ENCODE peak calls at places on chromosome 1, in four cellular contexts. B, W, U and G are unnamed samples.
A peak's percentile ranks its signal among the peaks of the same experiment; 100 is the strongest.

GRCh38 chr1:37478890-37479254 is 4.5 kb downstream of the ZC3H12A start:
- DNase-seq in B (peak; percentile 50), W (no peak), U (no peak), G (no peak)

GRCh38 chr1:209411491-209411929 is 172.0 kb upstream of the CAMK1G start:
- DNase-seq in U (no peak), W (no peak), B (peak; percentile 41), G (no peak)

GRCh38 chr1:156444407-156445001 is 56.1 kb downstream of the MEF2D start:
- DNase-seq in U (no peak), B (no peak), W (peak; percentile 77), G (no peak)

GRCh38 chr1:201538618-201539551 is at the start of gene NAV1:
- DNase-seq in W (peak; percentile 85), U (peak; percentile 80), B (peak; percentile 75), G (peak; percentile 74)

GRCh38 chr1:160307455-160307854 is 22.5 kb upstream of the PEX19 start:
- DNase-seq in U (peak; percentile 56), W (peak; percentile 31), B (no peak), G (peak; percentile 86)

GRCh38 chr1:3566951-3567350 is 44.4 kb downstream of the MEGF6 start:
- DNase-seq in U (no peak), W (no peak), B (no peak), G (no peak)

GRCh38 chr1:217482356-217483102 is 148.4 kb downstream of the GPATCH2 start:
- DNase-seq in U (no peak), B (peak; percentile 93), W (no peak), G (no peak)

GRCh38 chr1:117857434-117857833 is 72.0 kb downstream of the GDAP2 start:
- DNase-seq in U (no peak), B (peak; percentile 4), W (peak; percentile 76), G (no peak)

GRCh38 chr1:93114403-93114802 is 35.3 kb downstream of the MTF2 start:
- DNase-seq in W (no peak), U (no peak), B (peak; percentile 50), G (no peak)

GRCh38 chr1:70567167-70567566 is 156.1 kb downstream of the CTH start:
- DNase-seq in B (no peak), W (no peak), U (no peak), G (no peak)

GRCh38 chr1:8598060-8598724 is 219.2 kb downstream of the RERE start:
- DNase-seq in U (no peak), B (peak; percentile 78), W (peak; percentile 57), G (no peak)

GRCh38 chr1:51303751-51304196 is 26.6 kb downstream of the TTC39A start:
- DNase-seq in B (peak; percentile 66), U (no peak), W (no peak), G (no peak)

GRCh38 chr1:160192234-160192633 is 1.9 kb downstream of the CASQ1 start:
- DNase-seq in W (peak; percentile 82), B (no peak), U (no peak), G (no peak)

GRCh38 chr1:180791806-180792205 is 120.9 kb upstream of the KIAA1614 start:
- DNase-seq in B (peak; percentile 17), W (no peak), U (no peak), G (no peak)
- H3K56ac ChIP-seq in B (no peak overlapping the region), W (no peak overlapping the region), U (no peak overlapping the region), G (no peak overlapping the region)

GRCh38 chr1:234760303-234760723 is 150.3 kb upstream of the IRF2BP2 start:
- DNase-seq in W (peak; percentile 94), B (no peak), U (no peak), G (peak; percentile 68)
- H4K8ac ChIP-seq in W (no peak overlapping the region), B (peak overlapping the region; percentile 40), U (peak overlapping the region; percentile 46), G (no peak overlapping the region)

GRCh38 chr1:178868700-178869099 is 2.2 kb downstream of the ANGPTL1 start:
- DNase-seq in B (no peak), W (no peak), U (no peak), G (no peak)

GRCh38 chr1:178864326-178864725 is 6.6 kb downstream of the ANGPTL1 start:
- DNase-seq in W (no peak), B (peak; percentile 10), U (no peak), G (no peak)

GRCh38 chr1:178869114-178869697 is 1.7 kb downstream of the ANGPTL1 start:
- DNase-seq in W (peak; percentile 38), B (peak; percentile 63), U (no peak), G (no peak)

GRCh38 chr1:178870944-178871343 is at the start of gene ANGPTL1:
- DNase-seq in U (no peak), B (peak; percentile 73), W (peak; percentile 40), G (no peak)

DNA sequence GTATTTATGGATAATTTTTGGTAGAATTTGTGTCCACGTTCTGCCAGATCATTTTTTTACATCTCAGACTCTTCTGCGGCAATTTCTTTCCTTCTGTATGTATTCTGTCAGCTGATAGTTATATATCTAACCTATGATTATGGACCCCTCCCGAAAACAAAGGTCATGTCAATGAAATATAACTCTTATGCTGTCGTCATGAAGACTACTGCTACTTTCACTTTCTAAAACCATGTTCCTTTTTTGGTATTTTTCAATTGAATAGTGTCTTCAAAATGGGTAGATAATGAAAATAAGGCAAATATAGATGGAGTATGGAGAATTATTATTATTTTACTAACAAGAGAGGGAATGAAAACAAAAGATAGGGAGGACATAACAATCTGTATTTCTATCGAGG is 3.2 kb downstream of the ANGPTL1 start:
- DNase-seq in U (no peak), B (peak; percentile 4), W (no peak), G (no peak)
- H3K27ac ChIP-seq in U (no peak overlapping the region), B (no peak overlapping the region), W (no peak overlapping the region), G (no peak overlapping the region)

GRCh38 chr1:243912347-243912746 is 62.3 kb upstream of the AKT3 start:
- DNase-seq in U (no peak), W (no peak), B (no peak), G (no peak)
- H3K56ac ChIP-seq in U (no peak overlapping the region), W (no peak overlapping the region), B (no peak overlapping the region), G (no peak overlapping the region)

DNA sequence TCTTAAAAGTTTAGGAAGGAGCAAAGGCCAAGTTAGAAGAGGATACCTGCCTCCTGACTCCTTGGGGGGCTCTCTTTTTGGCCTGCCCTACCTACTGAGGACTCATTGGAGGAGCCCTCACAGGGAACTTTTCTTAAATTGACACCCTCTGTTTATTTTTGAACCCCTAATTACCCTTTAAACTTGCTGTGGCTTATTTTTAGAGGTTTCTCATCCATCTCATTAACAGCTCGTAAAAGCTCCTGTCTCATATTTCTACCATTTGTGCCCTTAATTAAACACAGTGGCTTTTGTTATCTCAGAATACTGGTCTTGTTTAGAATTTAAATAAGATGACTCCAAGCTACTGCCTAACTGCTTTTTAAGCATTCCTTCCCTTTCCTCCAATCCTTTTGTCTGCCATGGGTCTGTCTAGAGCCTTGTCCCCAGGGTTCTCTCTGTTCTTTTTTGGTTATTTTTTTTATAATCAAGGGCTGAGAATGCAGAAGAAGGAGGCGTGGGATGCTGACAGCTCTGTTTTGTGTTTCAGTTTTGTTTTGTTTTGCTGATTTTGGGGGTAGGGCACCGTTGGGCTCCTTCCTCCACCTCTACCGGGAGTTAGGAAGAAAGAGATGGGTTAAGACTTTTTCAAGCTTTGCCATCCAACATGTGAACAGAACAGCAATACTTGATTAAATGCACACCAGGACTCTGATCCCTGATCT is 78.0 kb downstream of the SYT6 start:
- DNase-seq in U (no peak), B (no peak), W (no peak), G (peak; percentile 44)
- H4K8ac ChIP-seq in U (no peak overlapping the region), B (no peak overlapping the region), W (no peak overlapping the region), G (no peak overlapping the region)

DNA sequence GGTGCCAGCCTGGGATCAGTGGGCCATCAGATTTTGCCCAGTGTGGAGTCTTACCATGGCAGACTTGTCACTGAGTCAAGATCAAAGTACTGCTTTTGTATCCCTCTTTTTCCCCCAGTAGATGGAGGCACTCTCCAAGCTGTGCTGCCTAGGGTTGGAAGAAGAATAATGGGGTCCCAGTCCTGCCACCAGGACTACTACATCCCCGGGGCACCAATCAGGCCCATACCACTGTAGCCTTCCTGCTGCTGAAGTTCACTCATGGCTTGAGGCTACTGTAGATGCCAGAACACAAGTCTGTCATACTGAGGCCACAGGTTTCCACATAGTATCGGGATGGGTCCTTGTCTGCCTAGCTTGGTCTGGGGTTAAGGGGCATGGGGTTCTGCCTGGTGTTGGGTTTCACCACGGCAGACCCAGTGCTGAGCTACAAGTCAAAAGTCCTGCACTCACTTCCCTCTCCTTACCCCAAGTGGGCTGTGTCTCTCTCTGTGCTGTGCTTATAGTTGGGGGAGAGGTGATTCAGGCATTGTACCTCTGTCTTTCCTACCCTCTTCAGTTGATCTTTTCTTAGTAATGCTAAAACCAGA is 53.4 kb downstream of the PKN2 start:
- DNase-seq in B (no peak), U (no peak), W (peak; percentile 41), G (peak; percentile 32)
- H3K27ac ChIP-seq in B (no peak overlapping the region), U (no peak overlapping the region), W (no peak overlapping the region), G (no peak overlapping the region)

GRCh38 chr1:172647987-172648386 is 10.9 kb upstream of the FASLG start:
- DNase-seq in U (no peak), B (no peak), W (no peak), G (no peak)
- H3K56ac ChIP-seq in U (no peak overlapping the region), B (no peak overlapping the region), W (no peak overlapping the region), G (no peak overlapping the region)

GRCh38 chr1:79264285-79264684 is 257.8 kb upstream of the ADGRL4 start:
- DNase-seq in U (no peak), B (no peak), W (no peak), G (no peak)

GRCh38 chr1:79262745-79263258 is 256.3 kb upstream of the ADGRL4 start:
- DNase-seq in B (no peak), U (no peak), W (peak; percentile 82), G (peak; percentile 45)

GRCh38 chr1:79264975-79265818 is 258.7 kb upstream of the ADGRL4 start:
- DNase-seq in B (no peak), W (no peak), U (no peak), G (no peak)

GRCh38 chr1:79255421-79255820 is 248.9 kb upstream of the ADGRL4 start:
- DNase-seq in U (no peak), B (no peak), W (no peak), G (no peak)

DNA sequence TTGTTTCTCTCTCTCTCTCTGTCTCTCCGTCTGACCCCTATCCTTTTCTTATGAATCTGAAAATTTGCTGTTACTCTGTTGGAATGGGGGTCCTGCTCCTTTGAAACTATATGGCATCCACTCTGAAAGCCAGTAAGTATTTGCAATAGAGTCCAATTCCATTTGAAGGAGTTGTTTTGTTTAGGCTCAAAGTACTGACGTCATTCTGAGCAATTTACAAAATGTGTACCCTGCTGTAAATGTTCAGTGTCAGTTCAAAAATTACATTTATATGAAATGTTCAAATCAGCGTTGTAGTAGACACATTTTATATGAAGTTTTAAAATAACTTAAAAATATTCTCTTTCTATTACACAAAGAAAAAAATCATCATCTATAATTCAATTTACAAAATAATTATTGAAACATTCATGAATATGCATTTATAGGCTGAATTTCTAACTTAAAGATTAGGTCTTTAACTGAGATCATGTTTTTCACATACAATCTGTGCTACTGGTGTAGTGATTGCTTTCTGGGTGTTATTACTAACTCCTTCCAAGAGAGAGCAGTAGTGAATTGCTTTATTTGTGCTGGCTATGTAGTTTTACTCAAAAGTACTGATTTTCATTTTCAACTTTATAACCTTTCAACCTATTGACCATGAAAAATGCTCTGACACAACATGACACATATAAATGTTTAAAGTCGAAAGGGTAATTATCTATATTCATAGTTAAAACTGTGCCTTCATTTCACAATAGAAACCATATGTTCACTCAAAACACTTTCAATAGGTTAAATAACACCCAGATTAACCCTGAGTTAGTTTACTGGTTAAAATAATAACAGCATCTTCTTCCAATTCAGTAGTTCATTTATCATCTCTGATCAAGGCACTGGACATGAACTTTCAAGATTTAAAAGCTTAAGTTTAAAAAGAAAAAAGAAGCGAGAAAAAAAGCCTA is 253.1 kb upstream of the ADGRL4 start:
- DNase-seq in B (peak; percentile 59), U (no peak), W (peak; percentile 36), G (no peak)
- H4K8ac ChIP-seq in B (no peak overlapping the region), U (no peak overlapping the region), W (no peak overlapping the region), G (no peak overlapping the region)